ENCODE peak calls at places on chromosomes 7 and 10, in four cellular contexts. C is CD8-positive, alpha-beta memory T cell; T is K562; K is H9. Y is an unnamed sample.

GRCh38 chr10:93445097-93445960 is 36.8 kb downstream of the MYOF start:
- DNase-seq in C (no peak), T (no peak), K (peak; percentile 99), Y (no peak)

GRCh38 chr7:100887186-100887954 is 2.1 kb downstream of the UFSP1 start:
- DNase-seq in K (no peak), T (peak; percentile 75), C (peak; percentile 52), Y (no peak)

GRCh38 chr10:132916421-132916841 is 25.9 kb downstream of the CFAP46 start:
- DNase-seq in K (no peak), C (no peak), T (no peak), Y (no peak)

GRCh38 chr10:10038358-10038757 is 979.3 kb upstream of the CELF2 start:
- DNase-seq in C (no peak), T (no peak), K (no peak), Y (no peak)

GRCh38 chr10:100115011-100115770 is 33.5 kb upstream of the CPN1 start:
- DNase-seq in T (no peak), K (no peak), C (no peak), Y (no peak)

GRCh38 chr7:16590424-16590823 is 55.1 kb downstream of the ANKMY2 start:
- DNase-seq in K (no peak), C (no peak), T (no peak), Y (no peak)

GRCh38 chr10:61187601-61188000 is 243.6 kb upstream of the RHOBTB1 start:
- DNase-seq in K (no peak), C (no peak), T (no peak), Y (no peak)

GRCh38 chr10:47033541-47034270 is 122.5 kb downstream of the PTPN20 start:
- DNase-seq in T (no peak), K (no peak), C (no peak), Y (no peak)

GRCh38 chr7:18590744-18591340 is 95.3 kb downstream of the HDAC9 start:
- DNase-seq in T (no peak), C (no peak), K (no peak), Y (no peak)

GRCh38 chr7:45171946-45172345 is 14.4 kb downstream of the RAMP3 start:
- DNase-seq in K (no peak), T (no peak), C (no peak), Y (no peak)

GRCh38 chr7:24884401-24884800 is 95.6 kb downstream of the OSBPL3 start:
- DNase-seq in K (no peak), C (no peak), T (no peak), Y (no peak)

GRCh38 chr10:63866747-63867140 is 345.5 kb downstream of the REEP3 start:
- DNase-seq in T (no peak), C (no peak), K (no peak), Y (no peak)

GRCh38 chr10:112959207-112959838 is 9.3 kb downstream of the TCF7L2 start:
- DNase-seq in T (no peak), K (no peak), C (no peak), Y (no peak)

GRCh38 chr10:57338823-57339558 is 928.7 kb downstream of the IPMK start:
- DNase-seq in T (peak; percentile 13), K (peak; percentile 26), C (no peak), Y (no peak)

GRCh38 chr7:155356323-155357105 is 58.8 kb downstream of the INSIG1 start:
- DNase-seq in K (peak; percentile 60), T (peak; percentile 52), C (no peak), Y (peak; percentile 7)

GRCh38 chr10:34474060-34474376 is 341.1 kb downstream of the PARD3 start:
- DNase-seq in K (no peak), T (no peak), C (no peak), Y (no peak)

GRCh38 chr7:151249034-151249731 is 689 bp upstream of the SMARCD3 start:
- DNase-seq in C (no peak), K (no peak), T (no peak), Y (peak; percentile 44)

GRCh38 chr10:70146489-70147488 is at the start of gene TYSND1:
- DNase-seq in T (no peak), C (peak; percentile 91), K (peak; percentile 99), Y (peak; percentile 87)

GRCh38 chr10:121352456-121352855 is 245.8 kb downstream of the FGFR2 start:
- DNase-seq in K (no peak), T (no peak), C (no peak), Y (no peak)

GRCh38 chr10:110547139-110547761 is 20.2 kb upstream of the SMC3 start:
- DNase-seq in K (no peak), C (no peak), T (peak; percentile 54), Y (no peak)

GRCh38 chr7:138435231-138435919 is 24.7 kb upstream of the TRIM24 start:
- DNase-seq in K (no peak), C (no peak), T (no peak), Y (no peak)

GRCh38 chr7:81244213-81244612 is 325.4 kb upstream of the SEMA3C start:
- DNase-seq in C (no peak), T (no peak), K (no peak), Y (no peak)

GRCh38 chr7:144834516-144835165 is 1.2 kb downstream of the TPK1 start:
- DNase-seq in C (no peak), T (peak; percentile 47), K (no peak), Y (no peak)

GRCh38 chr10:110141747-110142625 is 65.4 kb upstream of the MXI1 start:
- DNase-seq in C (no peak), T (no peak), K (no peak), Y (no peak)

GRCh38 chr10:105793071-105793470 is 1152.0 kb downstream of the SORCS3 start:
- DNase-seq in T (no peak), K (no peak), C (no peak), Y (no peak)

GRCh38 chr7:47609803-47610452 is 28.0 kb upstream of the TNS3 start:
- DNase-seq in C (no peak), K (no peak), T (no peak), Y (no peak)

GRCh38 chr7:141702047-141702567 is at the start of gene DENND11:
- DNase-seq in T (peak; percentile 72), C (peak; percentile 60), K (no peak), Y (no peak)

GRCh38 chr10:102133373-102134195 is 744 bp downstream of the PPRC1 start:
- DNase-seq in C (peak; percentile 40), T (peak; percentile 79), K (no peak), Y (peak; percentile 82)

GRCh38 chr10:114603943-114604342 is 54.1 kb downstream of the ABLIM1 start:
- DNase-seq in K (no peak), T (peak; percentile 32), C (no peak), Y (no peak)

GRCh38 chr10:95505084-95505610 is 56.0 kb downstream of the SORBS1 start:
- DNase-seq in K (no peak), C (no peak), T (no peak), Y (no peak)
- H3K27ac ChIP-seq in K (no peak overlapping the region), C (no peak overlapping the region), T (no peak overlapping the region), Y (peak overlapping the region; percentile 89)

GRCh38 chr10:18313146-18313542 is 172.9 kb downstream of the CACNB2 start:
- DNase-seq in T (no peak), C (no peak), K (no peak), Y (no peak)
- H3K27ac ChIP-seq in T (no peak overlapping the region), C (no peak overlapping the region), K (no peak overlapping the region), Y (peak overlapping the region; percentile 58)

DNA sequence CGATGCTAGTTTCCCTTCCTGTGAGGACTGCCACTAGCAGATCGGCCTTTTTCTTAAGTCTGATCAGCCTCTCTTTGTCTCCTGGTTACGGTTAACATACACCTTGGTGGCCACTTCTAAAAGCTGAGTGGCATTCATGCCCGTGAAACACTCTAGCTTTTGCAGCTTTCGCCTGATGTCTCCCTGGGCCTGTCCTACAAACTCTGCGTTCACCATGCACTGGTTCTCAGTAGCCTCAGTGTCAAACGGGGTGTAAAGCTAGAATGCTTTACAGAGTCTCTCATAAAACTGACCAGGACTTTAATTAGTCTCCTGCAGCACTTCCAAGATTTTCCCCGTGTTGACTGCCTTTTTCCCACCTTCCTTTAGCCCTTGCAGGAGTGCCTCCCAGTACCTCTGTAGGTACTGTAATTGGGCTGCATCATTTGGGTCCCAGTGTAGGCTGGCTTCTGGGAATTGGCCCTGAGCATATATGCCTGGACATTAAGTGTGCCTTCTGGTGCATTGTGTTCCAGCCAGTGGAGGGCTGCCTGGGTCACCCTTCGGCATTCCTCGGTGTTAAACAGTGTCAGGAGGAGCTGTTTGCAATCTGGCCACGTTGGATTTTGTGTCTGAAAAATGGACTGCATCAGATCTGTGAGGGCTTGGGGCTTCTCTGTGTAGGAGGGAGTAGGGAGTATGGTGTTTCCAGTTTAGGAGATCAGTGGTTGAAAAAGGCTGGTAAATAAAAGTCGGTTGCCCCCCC is 6.5 kb upstream of the ZNF117 start:
- DNase-seq in K (no peak), C (no peak), T (no peak), Y (no peak)
- H3K27ac ChIP-seq in K (no peak overlapping the region), C (no peak overlapping the region), T (no peak overlapping the region), Y (no peak overlapping the region)

DNA sequence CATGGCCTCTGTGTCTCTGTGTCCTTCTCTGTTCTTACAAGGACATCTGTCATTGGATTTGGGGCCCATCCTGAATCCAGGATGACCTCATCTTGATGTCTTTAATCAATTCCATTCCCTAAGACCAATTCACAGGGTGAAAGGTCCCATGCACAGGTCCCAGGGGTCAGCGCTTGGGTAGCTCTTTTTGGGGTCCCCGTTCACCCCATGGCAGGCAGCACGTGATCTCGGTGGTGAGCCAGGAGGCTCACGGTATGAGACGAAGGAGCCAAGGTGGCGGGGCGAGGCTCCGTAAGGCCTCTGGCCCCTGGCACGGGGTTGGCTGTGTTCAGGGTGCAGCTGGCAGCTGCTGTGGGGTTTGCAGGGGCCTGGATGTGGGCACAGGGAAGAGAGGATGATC is 27.5 kb upstream of the PSMG3 start:
- DNase-seq in T (no peak), C (no peak), K (no peak), Y (no peak)
- H3K27ac ChIP-seq in T (no peak overlapping the region), C (no peak overlapping the region), K (no peak overlapping the region), Y (no peak overlapping the region)

GRCh38 chr10:96746503-96746902 is 26.2 kb upstream of the PIK3AP1 start:
- DNase-seq in K (no peak), T (no peak), C (no peak), Y (no peak)
- H3K27ac ChIP-seq in K (no peak overlapping the region), T (no peak overlapping the region), C (no peak overlapping the region), Y (no peak overlapping the region)

DNA sequence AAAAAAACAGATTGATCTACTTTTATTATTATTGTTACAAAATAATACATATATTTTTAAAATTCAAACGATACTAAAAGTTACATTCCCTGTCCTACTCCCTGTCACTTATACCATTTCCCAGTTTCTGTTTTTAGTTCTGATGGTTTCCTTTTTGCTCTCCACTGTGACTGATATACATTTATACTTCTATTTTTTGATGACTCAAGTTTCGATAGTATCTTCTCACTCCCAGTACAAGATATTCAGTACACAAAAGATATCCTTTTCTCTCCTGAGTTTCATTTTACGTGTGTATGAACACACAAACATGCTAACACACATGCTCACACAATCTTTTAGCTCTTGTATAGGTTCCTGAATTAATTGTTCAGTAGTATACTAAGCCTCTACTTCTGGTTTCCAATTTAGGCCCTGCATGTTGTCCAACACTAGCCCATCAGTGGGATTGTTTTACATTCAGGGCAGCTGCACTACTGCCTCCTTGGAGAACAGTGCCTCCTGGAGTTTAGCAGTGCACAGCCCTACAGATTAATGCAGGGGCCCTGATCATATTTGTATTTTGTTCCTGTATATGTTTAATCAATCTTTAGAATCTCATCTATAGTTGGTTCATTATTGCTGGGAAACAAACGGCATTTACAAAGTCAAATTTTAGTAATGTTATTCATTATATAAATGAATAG is 131.0 kb downstream of the TES start:
- DNase-seq in C (no peak), K (no peak), T (peak; percentile 32), Y (no peak)
- H3K27ac ChIP-seq in C (no peak overlapping the region), K (no peak overlapping the region), T (no peak overlapping the region), Y (no peak overlapping the region)

DNA sequence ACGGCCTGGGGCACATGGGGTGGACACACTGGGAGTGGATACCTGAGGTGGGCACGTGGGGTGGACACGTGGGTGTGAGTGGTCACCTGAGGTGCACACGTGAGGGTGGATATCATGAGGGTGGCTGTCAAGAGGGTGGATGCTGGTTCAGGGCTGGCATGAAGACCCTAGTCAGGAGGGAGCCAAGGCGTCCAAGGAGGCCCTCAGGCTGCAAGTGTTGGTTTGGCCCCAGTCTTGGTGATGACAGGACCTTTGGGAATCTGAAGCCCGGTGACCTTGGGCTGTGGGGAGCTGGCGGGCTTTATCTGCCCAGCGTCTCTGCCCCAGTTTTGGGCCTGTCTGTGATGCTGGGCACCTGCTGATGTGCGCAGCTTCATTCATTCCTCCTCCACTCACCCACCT is 24.9 kb upstream of the PFKFB3 start:
- DNase-seq in T (no peak), C (no peak), K (no peak), Y (no peak)
- H3K27ac ChIP-seq in T (no peak overlapping the region), C (no peak overlapping the region), K (no peak overlapping the region), Y (no peak overlapping the region)

Y was measured in caudate nucleus.